ENCODE peak calls at places on chromosome 1, in ten cellular contexts. E is AG10803, O is NCI-H748 treated with DMSO at 0.1 percent for 48 hours, Y is fibroblast of lung, W is cardiac fibroblast, U is T-helper 2 cell, N is H7, D is caudate nucleus, H is NCI-H524, J is HTR-8/SVneo. T is an unnamed sample.

GRCh38 chr1:212315907-212316306 is 30.7 kb downstream of the PPP2R5A start:
- DNase-seq in U (no peak), E (peak; percentile 40), W (peak; percentile 43), Y (peak; percentile 39), H (peak; percentile 22), O (no peak), J (no peak), N (peak; percentile 35), D (no peak), T (no peak)

GRCh38 chr1:160081261-160081936 is at the start of gene KCNJ9:
- DNase-seq in E (peak; percentile 31), W (no peak), O (no peak), Y (peak; percentile 25), J (no peak), U (no peak), N (peak; percentile 88), D (peak; percentile 90), H (peak; percentile 60), T (no peak)

GRCh38 chr1:32801096-32801713 is 16.0 kb downstream of the YARS1 start:
- DNase-seq in D (no peak), Y (peak; percentile 34), H (no peak), W (no peak), N (no peak), E (peak; percentile 22), O (no peak), J (no peak), U (peak; percentile 76), T (no peak)

GRCh38 chr1:38152351-38153082 is 105.9 kb upstream of the POU3F1 start:
- DNase-seq in J (no peak), W (no peak), E (no peak), O (peak; percentile 79), U (no peak), Y (no peak), N (no peak), D (no peak), H (peak; percentile 85), T (no peak)

GRCh38 chr1:1597275-1597930 is 2.5 kb downstream of the FNDC10 start:
- DNase-seq in H (peak; percentile 39), O (no peak), W (no peak), D (no peak), J (no peak), U (no peak), E (no peak), Y (no peak), N (peak; percentile 93), T (no peak)

GRCh38 chr1:234649432-234650081 is 39.6 kb upstream of the IRF2BP2 start:
- DNase-seq in O (no peak), Y (no peak), E (peak; percentile 21), D (no peak), N (no peak), H (no peak), W (no peak), J (no peak), U (no peak), T (no peak)

GRCh38 chr1:181349512-181349911 is 133.8 kb upstream of the CACNA1E start:
- DNase-seq in J (no peak), N (no peak), O (no peak), U (no peak), H (no peak), W (no peak), Y (no peak), E (no peak), D (no peak), T (no peak)

GRCh38 chr1:218459878-218460277 is 114.7 kb downstream of the TGFB2 start:
- DNase-seq in W (peak; percentile 91), Y (peak; percentile 84), D (no peak), E (peak; percentile 92), N (peak; percentile 56), U (no peak), J (peak; percentile 89), H (no peak), O (no peak), T (no peak)

GRCh38 chr1:209307836-209308235 is 275.7 kb upstream of the CAMK1G start:
- DNase-seq in O (no peak), J (no peak), W (no peak), U (no peak), E (no peak), Y (no peak), N (no peak), H (no peak), D (no peak), T (no peak)

GRCh38 chr1:151944110-151944858 is 35.0 kb upstream of the THEM4 start:
- DNase-seq in H (no peak), N (no peak), J (no peak), U (no peak), D (no peak), O (peak; percentile 17), W (no peak), Y (peak; percentile 34), E (peak; percentile 17), T (no peak)

GRCh38 chr1:28971980-28972771 is 57.8 kb downstream of the EPB41 start:
- DNase-seq in E (peak; percentile 94), U (no peak), O (no peak), W (peak; percentile 68), N (no peak), D (no peak), Y (peak; percentile 91), J (peak; percentile 25), H (peak; percentile 43), T (no peak)

GRCh38 chr1:89538361-89538760 is 13.7 kb downstream of the LRRC8B start:
- DNase-seq in O (no peak), E (no peak), W (peak; percentile 32), D (no peak), H (no peak), J (no peak), N (no peak), U (no peak), Y (no peak), T (no peak)

GRCh38 chr1:31742462-31743212 is 21.5 kb downstream of the ADGRB2 start:
- DNase-seq in J (no peak), E (no peak), U (no peak), O (no peak), W (no peak), H (no peak), N (peak; percentile 95), Y (no peak), D (no peak), T (no peak)

GRCh38 chr1:234776256-234776874 is 166.4 kb upstream of the IRF2BP2 start:
- DNase-seq in H (peak; percentile 17), N (peak; percentile 52), W (no peak), E (no peak), O (no peak), Y (no peak), D (no peak), J (no peak), U (no peak), T (no peak)

T was measured in T-cell.